ENCODE peak calls at places on chromosomes 4 and X, in four cellular contexts. One of them, this sample, is unnamed.

GRCh38 chr4:168887809-168888208 is 122.2 kb downstream of the CBR4 start:
- DNase-seq in AG09319: no peak
- DNase-seq in endothelial cell: no peak
- DNase-seq in IMR-90: no peak
- DNase-seq in this sample: no peak

GRCh38 chr4:666822-667544 is 7.1 kb downstream of the ATP5ME start:
- DNase-seq in IMR-90: no peak
- DNase-seq in endothelial cell: no peak
- DNase-seq in AG09319: no peak
- DNase-seq in this sample: no peak

GRCh38 chr4:185211035-185211434 is 1.6 kb downstream of the SNX25 start:
- DNase-seq in endothelial cell: no peak
- DNase-seq in IMR-90: peak
- DNase-seq in AG09319: no peak
- DNase-seq in this sample: no peak

GRCh38 chr4:14752341-14753046 is 249.8 kb upstream of the CPEB2 start:
- DNase-seq in IMR-90: no peak
- DNase-seq in endothelial cell: no peak
- DNase-seq in AG09319: no peak
- DNase-seq in this sample: no peak

GRCh38 chr4:108492816-108493595 is 127.4 kb upstream of the RPL34 start:
- DNase-seq in endothelial cell: peak
- DNase-seq in IMR-90: peak
- DNase-seq in AG09319: no peak
- DNase-seq in this sample: peak

GRCh38 chrX:31323658-31324057 is 251.8 kb upstream of the FTHL17 start:
- DNase-seq in endothelial cell: no peak
- DNase-seq in IMR-90: no peak
- DNase-seq in AG09319: no peak
- DNase-seq in this sample: no peak

GRCh38 chr4:143358923-143359694 is 22.4 kb downstream of the GAB1 start:
- DNase-seq in endothelial cell: no peak
- DNase-seq in AG09319: no peak
- DNase-seq in IMR-90: peak
- DNase-seq in this sample: no peak

GRCh38 chr4:126172126-126172525 is 857.4 kb downstream of the FAT4 start:
- DNase-seq in IMR-90: no peak
- DNase-seq in AG09319: no peak
- DNase-seq in endothelial cell: no peak
- DNase-seq in this sample: no peak

GRCh38 chr4:56698329-56698728 is 17.2 kb upstream of the HOPX start:
- DNase-seq in IMR-90: peak
- DNase-seq in AG09319: no peak
- DNase-seq in endothelial cell: no peak
- DNase-seq in this sample: no peak

GRCh38 chr4:55393461-55394320 is 2.1 kb upstream of the TMEM165 start:
- DNase-seq in IMR-90: peak
- DNase-seq in AG09319: no peak
- DNase-seq in endothelial cell: no peak
- DNase-seq in this sample: no peak

GRCh38 chr4:3791910-3792542 is 25.8 kb downstream of the ADRA2C start:
- DNase-seq in IMR-90: peak
- DNase-seq in AG09319: no peak
- DNase-seq in endothelial cell: peak
- DNase-seq in this sample: peak

GRCh38 chrX:40105791-40106676 is 8.3 kb upstream of the BCOR start:
- DNase-seq in endothelial cell: peak
- DNase-seq in IMR-90: no peak
- DNase-seq in AG09319: no peak
- DNase-seq in this sample: peak

GRCh38 chr4:3605491-3605890 is 73.3 kb upstream of the LRPAP1 start:
- DNase-seq in AG09319: no peak
- DNase-seq in endothelial cell: no peak
- DNase-seq in IMR-90: no peak
- DNase-seq in this sample: no peak

GRCh38 chr4:61540944-61541343 is 340.8 kb downstream of the ADGRL3 start:
- DNase-seq in AG09319: no peak
- DNase-seq in endothelial cell: no peak
- DNase-seq in IMR-90: no peak
- DNase-seq in this sample: no peak

GRCh38 chrX:87518504-87518903 is 902 bp downstream of the KLHL4 start:
- DNase-seq in endothelial cell: no peak
- DNase-seq in IMR-90: peak
- DNase-seq in AG09319: no peak
- DNase-seq in this sample: no peak

GRCh38 chrX:128769511-128769910 is 717.3 kb upstream of the ACTRT1 start:
- DNase-seq in IMR-90: no peak
- DNase-seq in AG09319: no peak
- DNase-seq in endothelial cell: no peak
- DNase-seq in this sample: no peak

GRCh38 chr4:30103455-30103854 is 616.7 kb upstream of the PCDH7 start:
- DNase-seq in AG09319: no peak
- DNase-seq in endothelial cell: no peak
- DNase-seq in IMR-90: peak
- DNase-seq in this sample: no peak

GRCh38 chr4:151144329-151145072 is 45.1 kb downstream of the RPS3A start:
- DNase-seq in endothelial cell: no peak
- DNase-seq in AG09319: no peak
- DNase-seq in IMR-90: no peak
- DNase-seq in this sample: no peak

GRCh38 chr4:7719354-7720174 is 220.1 kb downstream of the AFAP1 start:
- DNase-seq in IMR-90: no peak
- DNase-seq in endothelial cell: peak
- DNase-seq in AG09319: no peak
- DNase-seq in this sample: peak

GRCh38 chrX:47178337-47178736 is 15.3 kb upstream of the UBA1 start:
- DNase-seq in AG09319: no peak
- DNase-seq in IMR-90: no peak
- DNase-seq in endothelial cell: no peak
- DNase-seq in this sample: no peak

GRCh38 chrX:110131031-110131430 is 128.1 kb downstream of the TMEM164 start:
- DNase-seq in endothelial cell: no peak
- DNase-seq in IMR-90: no peak
- DNase-seq in AG09319: no peak
- DNase-seq in this sample: no peak

GRCh38 chr4:158958489-158959270 is 144.2 kb upstream of the RAPGEF2 start:
- DNase-seq in IMR-90: peak
- DNase-seq in AG09319: no peak
- DNase-seq in endothelial cell: no peak
- DNase-seq in this sample: no peak

GRCh38 chrX:150954951-150955350 is 28.2 kb upstream of the HMGB3 start:
- DNase-seq in AG09319: no peak
- DNase-seq in endothelial cell: no peak
- DNase-seq in IMR-90: no peak
- DNase-seq in this sample: no peak

GRCh38 chr4:124019749-124020549 is 623.4 kb downstream of the SPRY1 start:
- DNase-seq in IMR-90: no peak
- DNase-seq in AG09319: no peak
- DNase-seq in endothelial cell: no peak
- DNase-seq in this sample: no peak

GRCh38 chrX:129779747-129780146 is at the start of gene SASH3:
- DNase-seq in AG09319: no peak
- DNase-seq in IMR-90: no peak
- DNase-seq in endothelial cell: no peak
- DNase-seq in this sample: no peak

GRCh38 chr4:151266542-151266941 is 10.4 kb upstream of the PRSS48 start:
- DNase-seq in AG09319: no peak
- DNase-seq in IMR-90: peak
- DNase-seq in endothelial cell: no peak
- DNase-seq in this sample: no peak

GRCh38 chr4:155591201-155591600 is 75.4 kb upstream of the GUCY1A1 start:
- DNase-seq in AG09319: no peak
- DNase-seq in endothelial cell: no peak
- DNase-seq in IMR-90: no peak
- DNase-seq in this sample: no peak

GRCh38 chr4:3257691-3258482 is 8.9 kb downstream of the MSANTD1 start:
- DNase-seq in AG09319: no peak
- DNase-seq in IMR-90: peak
- DNase-seq in endothelial cell: no peak
- DNase-seq in this sample: no peak

GRCh38 chr4:139576219-139576618 is 20.2 kb upstream of the SETD7 start:
- DNase-seq in AG09319: no peak
- DNase-seq in endothelial cell: no peak
- DNase-seq in IMR-90: peak
- DNase-seq in this sample: no peak

GRCh38 chr4:177455591-177455990 is 13.4 kb upstream of the AGA start:
- DNase-seq in IMR-90: peak
- DNase-seq in AG09319: no peak
- DNase-seq in endothelial cell: no peak
- DNase-seq in this sample: no peak

GRCh38 chr4:71186566-71187398 is 152.0 kb upstream of the SLC4A4 start:
- DNase-seq in endothelial cell: peak
- DNase-seq in IMR-90: peak
- DNase-seq in AG09319: no peak
- DNase-seq in this sample: peak

GRCh38 chr4:71188951-71189350 is 149.9 kb upstream of the SLC4A4 start:
- DNase-seq in AG09319: no peak
- DNase-seq in endothelial cell: no peak
- DNase-seq in IMR-90: no peak
- DNase-seq in this sample: no peak

GRCh38 chr4:71188197-71188625 is 150.6 kb upstream of the SLC4A4 start:
- DNase-seq in AG09319: no peak
- DNase-seq in IMR-90: no peak
- DNase-seq in endothelial cell: peak
- DNase-seq in this sample: no peak

GRCh38 chr4:71187399-71188196 is 151.2 kb upstream of the SLC4A4 start:
- DNase-seq in endothelial cell: peak
- DNase-seq in AG09319: no peak
- DNase-seq in IMR-90: peak
- DNase-seq in this sample: no peak

GRCh38 chr4:71189471-71189870 is 149.3 kb upstream of the SLC4A4 start:
- DNase-seq in endothelial cell: no peak
- DNase-seq in IMR-90: peak
- DNase-seq in AG09319: no peak
- DNase-seq in this sample: no peak
- TF ChIP-seq CTCF in endothelial cell: no peak
- TF ChIP-seq CTCF in IMR-90: peak
- TF ChIP-seq CTCF in AG09319: peak
- TF ChIP-seq CTCF in this sample: no peak

GRCh38 chrX:136201601-136202000 is 49.6 kb downstream of the MAP7D3 start:
- DNase-seq in IMR-90: no peak
- DNase-seq in AG09319: no peak
- DNase-seq in endothelial cell: no peak
- DNase-seq in this sample: no peak

GRCh38 chrX:136199365-136199764 is 51.8 kb downstream of the MAP7D3 start:
- DNase-seq in IMR-90: peak
- DNase-seq in AG09319: no peak
- DNase-seq in endothelial cell: no peak
- DNase-seq in this sample: no peak

GRCh38 chrX:136198678-136199243 is 51.4 kb downstream of the FHL1 start:
- DNase-seq in endothelial cell: no peak
- DNase-seq in IMR-90: no peak
- DNase-seq in AG09319: no peak
- DNase-seq in this sample: no peak

GRCh38 chrX:136202889-136203288 is 48.3 kb downstream of the MAP7D3 start:
- DNase-seq in endothelial cell: no peak
- DNase-seq in AG09319: peak
- DNase-seq in IMR-90: peak
- DNase-seq in this sample: no peak

DNA sequence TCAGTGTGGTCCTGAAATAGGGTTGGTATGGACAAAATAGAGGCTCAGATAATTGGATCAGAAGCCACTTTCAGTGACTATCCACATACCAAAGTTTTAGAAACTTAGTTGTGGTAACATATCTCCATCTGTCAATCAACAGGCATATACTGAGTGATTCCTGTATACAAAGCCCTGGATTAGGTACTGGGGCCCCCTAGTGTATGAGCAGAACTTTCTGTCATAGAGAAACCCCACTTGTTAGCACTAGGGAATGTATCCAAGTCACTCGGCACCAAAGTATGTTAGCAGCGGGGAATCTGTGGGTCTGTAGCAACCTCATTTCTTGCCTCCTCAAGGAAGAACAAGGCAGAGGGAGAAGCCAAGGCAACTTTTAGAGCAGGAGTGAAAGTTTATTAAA is 50.7 kb downstream of the MAP7D3 start:
- DNase-seq in IMR-90: peak
- DNase-seq in AG09319: no peak
- DNase-seq in endothelial cell: no peak
- DNase-seq in this sample: no peak
- TF ChIP-seq CTCF in IMR-90: peak
- TF ChIP-seq CTCF in AG09319: peak
- TF ChIP-seq CTCF in endothelial cell: no peak
- TF ChIP-seq CTCF in this sample: peak

GRCh38 chr4:178633263-178633662 is 1191.0 kb upstream of the AGA start:
- DNase-seq in IMR-90: no peak
- DNase-seq in AG09319: no peak
- DNase-seq in endothelial cell: no peak
- DNase-seq in this sample: no peak
- TF ChIP-seq CTCF in IMR-90: no peak
- TF ChIP-seq CTCF in AG09319: no peak
- TF ChIP-seq CTCF in endothelial cell: peak
- TF ChIP-seq CTCF in this sample: peak

DNA sequence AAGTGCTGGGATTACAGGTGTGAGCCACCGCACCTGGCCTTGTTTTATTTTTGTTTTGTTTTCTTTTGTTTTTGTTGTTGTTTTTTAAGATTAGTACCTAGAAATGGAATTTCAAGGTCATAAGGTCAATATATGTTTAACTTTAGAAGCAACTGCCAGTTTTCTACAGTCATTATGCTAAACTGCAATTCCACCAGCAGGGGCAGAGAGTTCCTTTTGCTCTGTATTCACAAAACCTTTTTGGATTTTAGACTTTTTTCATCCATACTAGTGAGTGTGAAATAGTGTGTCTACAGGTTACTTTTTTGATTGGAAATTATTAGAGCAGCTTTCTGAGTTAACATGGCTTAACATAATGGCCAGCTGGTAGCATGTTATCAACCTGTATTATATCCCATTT is 580.6 kb downstream of the TRIML1 start:
- DNase-seq in endothelial cell: no peak
- DNase-seq in IMR-90: no peak
- DNase-seq in AG09319: no peak
- DNase-seq in this sample: no peak
- TF ChIP-seq CTCF in endothelial cell: peak
- TF ChIP-seq CTCF in IMR-90: peak
- TF ChIP-seq CTCF in AG09319: no peak
- TF ChIP-seq CTCF in this sample: peak

DNA sequence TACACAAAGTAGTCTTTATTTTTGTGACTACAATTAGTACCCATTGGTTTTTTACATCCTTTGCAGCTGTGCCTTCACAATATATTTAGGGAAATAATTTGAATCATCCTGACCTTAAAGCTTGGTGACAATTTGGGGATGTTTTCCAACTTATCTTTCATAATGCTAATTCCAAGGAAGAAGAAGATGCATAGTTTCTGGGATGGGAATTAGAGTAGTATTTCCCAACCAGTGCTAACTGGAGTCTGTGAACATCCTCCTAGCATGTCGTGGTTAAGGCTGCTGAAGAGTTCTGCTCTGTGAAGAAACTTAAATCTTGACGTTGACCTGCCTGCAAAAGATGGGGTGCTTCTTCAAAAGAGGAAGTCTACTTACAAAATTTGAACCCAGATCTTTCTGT is 173.5 kb downstream of the ANK2 start:
- DNase-seq in endothelial cell: no peak
- DNase-seq in IMR-90: peak
- DNase-seq in AG09319: no peak
- DNase-seq in this sample: no peak
- TF ChIP-seq CTCF in endothelial cell: no peak
- TF ChIP-seq CTCF in IMR-90: no peak
- TF ChIP-seq CTCF in AG09319: no peak
- TF ChIP-seq CTCF in this sample: no peak